ENCODE peak calls at places on chromosomes 13 and 19, in ten cellular contexts. One of them, this sample, is unnamed.

GRCh38 chr13:106143930-106144709 is 391.3 kb downstream of the EFNB2 start:
- DNase-seq in upper lobe of right lung: no peak
- DNase-seq in NCI-H2029: peak; percentile 71
- DNase-seq in sciatic nerve: no peak
- DNase-seq in anterior cingulate cortex: no peak
- DNase-seq in NCI-H345: peak; percentile 78
- DNase-seq in Karpas-422: no peak
- DNase-seq in SHP77: no peak
- DNase-seq in testis: no peak
- DNase-seq in stimulated activated CD8-positive, alpha-beta memory T cell treated with anti-CD3 and anti-CD28 coated beads, Interleukin-15, amount 100 ng/mL, for 24 hours: no peak
- DNase-seq in this sample: no peak

GRCh38 chr13:50941146-50941545 is 31.6 kb downstream of the RNASEH2B start:
- DNase-seq in Karpas-422: no peak
- DNase-seq in testis: no peak
- DNase-seq in upper lobe of right lung: no peak
- DNase-seq in SHP77: no peak
- DNase-seq in NCI-H345: no peak
- DNase-seq in anterior cingulate cortex: no peak
- DNase-seq in NCI-H2029: no peak
- DNase-seq in stimulated activated CD8-positive, alpha-beta memory T cell treated with anti-CD3 and anti-CD28 coated beads, Interleukin-15, amount 100 ng/mL, for 24 hours: no peak
- DNase-seq in sciatic nerve: no peak
- DNase-seq in this sample: no peak

GRCh38 chr19:40445006-40445312 is 824 bp upstream of the SERTAD3 start:
- DNase-seq in SHP77: no peak
- DNase-seq in testis: no peak
- DNase-seq in stimulated activated CD8-positive, alpha-beta memory T cell treated with anti-CD3 and anti-CD28 coated beads, Interleukin-15, amount 100 ng/mL, for 24 hours: no peak
- DNase-seq in anterior cingulate cortex: no peak
- DNase-seq in sciatic nerve: no peak
- DNase-seq in Karpas-422: no peak
- DNase-seq in NCI-H2029: no peak
- DNase-seq in upper lobe of right lung: no peak
- DNase-seq in NCI-H345: no peak
- DNase-seq in this sample: no peak

GRCh38 chr19:22327321-22327720 is 41.1 kb downstream of the ZNF729 start:
- DNase-seq in SHP77: no peak
- DNase-seq in sciatic nerve: no peak
- DNase-seq in upper lobe of right lung: no peak
- DNase-seq in NCI-H345: no peak
- DNase-seq in stimulated activated CD8-positive, alpha-beta memory T cell treated with anti-CD3 and anti-CD28 coated beads, Interleukin-15, amount 100 ng/mL, for 24 hours: no peak
- DNase-seq in testis: no peak
- DNase-seq in anterior cingulate cortex: no peak
- DNase-seq in Karpas-422: no peak
- DNase-seq in NCI-H2029: no peak
- DNase-seq in this sample: no peak

GRCh38 chr13:113918580-113918979 is 54.7 kb upstream of the GAS6 start:
- DNase-seq in Karpas-422: no peak
- DNase-seq in NCI-H345: no peak
- DNase-seq in anterior cingulate cortex: no peak
- DNase-seq in stimulated activated CD8-positive, alpha-beta memory T cell treated with anti-CD3 and anti-CD28 coated beads, Interleukin-15, amount 100 ng/mL, for 24 hours: no peak
- DNase-seq in NCI-H2029: no peak
- DNase-seq in upper lobe of right lung: no peak
- DNase-seq in testis: no peak
- DNase-seq in sciatic nerve: peak; percentile 56
- DNase-seq in SHP77: no peak
- DNase-seq in this sample: peak; percentile 4

GRCh38 chr13:20825476-20825875 is 51.7 kb upstream of the EEF1AKMT1 start:
- DNase-seq in sciatic nerve: no peak
- DNase-seq in NCI-H345: no peak
- DNase-seq in upper lobe of right lung: no peak
- DNase-seq in testis: no peak
- DNase-seq in NCI-H2029: no peak
- DNase-seq in stimulated activated CD8-positive, alpha-beta memory T cell treated with anti-CD3 and anti-CD28 coated beads, Interleukin-15, amount 100 ng/mL, for 24 hours: no peak
- DNase-seq in anterior cingulate cortex: no peak
- DNase-seq in Karpas-422: peak; percentile 53
- DNase-seq in SHP77: peak; percentile 19
- DNase-seq in this sample: no peak

GRCh38 chr13:60146491-60146890 is 17.2 kb downstream of the DIAPH3 start:
- DNase-seq in stimulated activated CD8-positive, alpha-beta memory T cell treated with anti-CD3 and anti-CD28 coated beads, Interleukin-15, amount 100 ng/mL, for 24 hours: no peak
- DNase-seq in sciatic nerve: no peak
- DNase-seq in upper lobe of right lung: no peak
- DNase-seq in NCI-H2029: no peak
- DNase-seq in NCI-H345: no peak
- DNase-seq in Karpas-422: no peak
- DNase-seq in testis: no peak
- DNase-seq in anterior cingulate cortex: no peak
- DNase-seq in SHP77: no peak
- DNase-seq in this sample: no peak

GRCh38 chr19:46714523-46715106 is 2.3 kb downstream of the PRKD2 start:
- DNase-seq in NCI-H2029: peak; percentile 82
- DNase-seq in SHP77: no peak
- DNase-seq in testis: no peak
- DNase-seq in upper lobe of right lung: no peak
- DNase-seq in Karpas-422: peak; percentile 88
- DNase-seq in stimulated activated CD8-positive, alpha-beta memory T cell treated with anti-CD3 and anti-CD28 coated beads, Interleukin-15, amount 100 ng/mL, for 24 hours: no peak
- DNase-seq in NCI-H345: no peak
- DNase-seq in sciatic nerve: no peak
- DNase-seq in anterior cingulate cortex: no peak
- DNase-seq in this sample: no peak

GRCh38 chr13:111629933-111630332 is 309.5 kb downstream of the TEX29 start:
- DNase-seq in testis: no peak
- DNase-seq in NCI-H2029: peak; percentile 77
- DNase-seq in SHP77: no peak
- DNase-seq in anterior cingulate cortex: no peak
- DNase-seq in upper lobe of right lung: no peak
- DNase-seq in sciatic nerve: no peak
- DNase-seq in stimulated activated CD8-positive, alpha-beta memory T cell treated with anti-CD3 and anti-CD28 coated beads, Interleukin-15, amount 100 ng/mL, for 24 hours: no peak
- DNase-seq in NCI-H345: peak; percentile 17
- DNase-seq in Karpas-422: no peak
- DNase-seq in this sample: no peak

GRCh38 chr13:21913010-21913409 is 242.1 kb downstream of the FGF9 start:
- DNase-seq in upper lobe of right lung: no peak
- DNase-seq in anterior cingulate cortex: no peak
- DNase-seq in sciatic nerve: no peak
- DNase-seq in NCI-H345: no peak
- DNase-seq in stimulated activated CD8-positive, alpha-beta memory T cell treated with anti-CD3 and anti-CD28 coated beads, Interleukin-15, amount 100 ng/mL, for 24 hours: no peak
- DNase-seq in SHP77: peak; percentile 60
- DNase-seq in testis: peak; percentile 19
- DNase-seq in NCI-H2029: peak; percentile 45
- DNase-seq in Karpas-422: peak; percentile 72
- DNase-seq in this sample: no peak